ENCODE peak calls at places on chromosomes 11 and 22, in five cellular contexts. R is SK-N-SH, K is A549, S is HepG2, T is GM23338. N is an unnamed sample.

GRCh38 chr11:74057251-74058151 is 48.6 kb upstream of the UCP3 start:
- DNase-seq in T (no peak), R (no peak), S (peak; percentile 9), K (no peak), N (no peak)

GRCh38 chr22:48576333-48577013 is 1251.2 kb downstream of the BRD1 start:
- DNase-seq in K (no peak), T (peak; percentile 32), R (peak; percentile 88), S (no peak), N (no peak)

GRCh38 chr11:123052884-123053721 is 8.8 kb downstream of the HSPA8 start:
- DNase-seq in R (no peak), K (no peak), T (no peak), S (no peak), N (no peak)

GRCh38 chr22:42397332-42398246 is 34.6 kb downstream of the NFAM1 start:
- DNase-seq in K (no peak), T (no peak), S (no peak), R (no peak), N (no peak)

GRCh38 chr11:75576445-75577049 is 14.5 kb downstream of the SERPINH1 start:
- DNase-seq in S (no peak), R (no peak), T (peak; percentile 75), K (peak; percentile 70), N (peak; percentile 63)

GRCh38 chr22:26642465-26643367 is 14.7 kb upstream of the MIAT start:
- DNase-seq in S (no peak), T (peak; percentile 71), K (no peak), R (no peak), N (no peak)

GRCh38 chr11:35553831-35554230 is 28.4 kb upstream of the PAMR1 start:
- DNase-seq in S (no peak), R (no peak), K (peak; percentile 2), T (no peak), N (no peak)

GRCh38 chr11:103887001-103887680 is 149.3 kb upstream of the DDI1 start:
- DNase-seq in S (no peak), R (no peak), K (no peak), T (no peak), N (no peak)

GRCh38 chr22:43550024-43550620 is 138.3 kb downstream of the MPPED1 start:
- DNase-seq in S (no peak), K (no peak), R (no peak), T (no peak), N (no peak)

GRCh38 chr11:102900346-102900745 is 25.6 kb upstream of the MMP12 start:
- DNase-seq in S (no peak), T (no peak), R (no peak), K (no peak), N (no peak)

GRCh38 chr22:48779211-48779643 is 1048.4 kb downstream of the BRD1 start:
- DNase-seq in S (no peak), R (no peak), K (no peak), T (no peak), N (no peak)

GRCh38 chr11:40306938-40307548 is 1152.4 kb downstream of the LRRC4C start:
- DNase-seq in K (peak; percentile 49), S (peak; percentile 10), T (peak; percentile 74), R (peak; percentile 60), N (peak; percentile 10)

GRCh38 chr11:62124186-62125113 is 639 bp downstream of the INCENP start:
- DNase-seq in S (peak; percentile 37), K (no peak), R (peak; percentile 69), T (peak; percentile 39), N (peak; percentile 35)

GRCh38 chr11:67665537-67666302 is 8.7 kb downstream of the ALDH3B2 start:
- DNase-seq in T (no peak), R (peak; percentile 48), K (peak; percentile 46), S (no peak), N (no peak)

GRCh38 chr11:125075242-125075625 is 12.1 kb downstream of the SLC37A2 start:
- DNase-seq in K (no peak), R (no peak), T (no peak), S (no peak), N (no peak)

GRCh38 chr22:35198738-35199137 is 58.6 kb upstream of the HMGXB4 start:
- DNase-seq in T (no peak), S (no peak), R (no peak), K (no peak), N (no peak)

GRCh38 chr11:19187880-19188279 is 13.9 kb downstream of the CSRP3 start:
- DNase-seq in T (no peak), K (no peak), S (peak; percentile 46), R (no peak), N (no peak)

GRCh38 chr11:12789574-12789973 is 115.4 kb downstream of the TEAD1 start:
- DNase-seq in S (no peak), R (no peak), K (no peak), T (no peak), N (no peak)

GRCh38 chr11:36215688-36216050 is 73.6 kb downstream of the COMMD9 start:
- DNase-seq in K (no peak), R (no peak), S (no peak), T (no peak), N (no peak)

GRCh38 chr22:43275545-43275981 is 67.6 kb downstream of the SCUBE1 start:
- DNase-seq in S (peak; percentile 41), K (no peak), R (no peak), T (peak; percentile 58), N (peak; percentile 94)

GRCh38 chr22:31099841-31100761 is 7.3 kb downstream of the SELENOM start:
- DNase-seq in T (no peak), R (no peak), S (no peak), K (no peak), N (no peak)

GRCh38 chr11:57359396-57359795 is 21.2 kb downstream of the P2RX3 start:
- DNase-seq in R (no peak), K (no peak), T (no peak), S (no peak), N (no peak)

GRCh38 chr22:46931414-46931813 is 169.0 kb downstream of the TBC1D22A start:
- DNase-seq in K (peak; percentile 31), R (no peak), S (no peak), T (peak; percentile 51), N (no peak)

GRCh38 chr22:25281675-25282345 is 62.4 kb downstream of the CRYBB2 start:
- DNase-seq in S (no peak), K (no peak), T (peak; percentile 78), R (no peak), N (peak; percentile 28)

GRCh38 chr22:35477911-35478582 is 62.6 kb upstream of the RASD2 start:
- DNase-seq in S (no peak), K (peak; percentile 70), T (no peak), R (peak; percentile 56), N (peak; percentile 84)

GRCh38 chr11:77111277-77111676 is 8.6 kb downstream of the OMP start:
- DNase-seq in S (no peak), T (no peak), R (no peak), K (no peak), N (no peak)

GRCh38 chr11:77110836-77111235 is 8.2 kb downstream of the OMP start:
- DNase-seq in S (no peak), R (no peak), T (no peak), K (no peak), N (no peak)

GRCh38 chr11:77108436-77108835 is 5.8 kb downstream of the OMP start:
- DNase-seq in K (no peak), R (no peak), T (no peak), S (no peak), N (no peak)

GRCh38 chr11:77107950-77108349 is 5.3 kb downstream of the OMP start:
- DNase-seq in K (peak; percentile 73), T (no peak), S (peak; percentile 60), R (no peak), N (no peak)

GRCh38 chr11:77109236-77110019 is 6.8 kb downstream of the OMP start:
- DNase-seq in T (no peak), S (no peak), K (no peak), R (no peak), N (no peak)
- TF ChIP-seq REST in T (no peak), S (no peak), K (no peak), R (no peak), N (no peak)

GRCh38 chr11:86041975-86042378 is 26.9 kb downstream of the PICALM start:
- DNase-seq in S (peak; percentile 77), T (peak; percentile 95), K (peak; percentile 85), R (peak; percentile 68), N (peak; percentile 63)
- TF ChIP-seq REST in S (no peak), T (no peak), K (no peak), R (no peak), N (no peak)

GRCh38 chr11:9266132-9266736 is 1.1 kb upstream of the DENND5A start:
- DNase-seq in T (no peak), S (peak; percentile 66), R (no peak), K (no peak), N (no peak)

GRCh38 chr11:9264381-9265210 is 554 bp downstream of the DENND5A start:
- DNase-seq in K (peak; percentile 47), S (no peak), R (peak; percentile 60), T (peak; percentile 44), N (peak; percentile 95)

GRCh38 chr11:9266926-9267325 is 1.8 kb upstream of the DENND5A start:
- DNase-seq in R (no peak), T (no peak), S (no peak), K (no peak), N (no peak)

GRCh38 chr11:9265211-9266131 is at the start of gene DENND5A:
- DNase-seq in R (peak; percentile 100), S (peak; percentile 80), T (peak; percentile 93), K (peak; percentile 86), N (peak; percentile 68)

DNA sequence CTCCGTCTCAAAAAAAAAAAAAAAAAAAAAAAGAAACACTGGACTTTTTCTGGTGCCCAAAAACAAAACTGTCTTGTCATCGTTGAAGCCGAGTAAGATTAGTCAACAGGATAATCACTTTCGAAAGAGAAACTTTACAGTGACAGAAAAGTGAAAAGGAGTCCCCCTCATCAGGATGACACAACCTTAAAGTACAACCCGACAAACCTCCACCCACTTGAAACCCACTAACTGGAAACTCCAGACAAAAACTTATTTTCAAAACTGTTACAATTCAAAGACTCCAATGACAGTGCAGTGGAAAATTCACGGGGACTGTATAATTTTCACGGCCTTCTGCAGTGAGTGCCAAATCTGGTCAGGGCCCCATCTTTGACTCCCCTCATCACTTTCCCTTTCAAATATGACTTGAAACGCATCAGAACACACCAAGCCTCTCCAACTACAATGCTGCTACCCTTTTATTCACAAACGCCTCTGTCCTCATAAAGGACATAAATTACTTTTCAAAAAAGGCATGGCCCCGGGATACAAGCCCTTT is 1.2 kb downstream of the DENND5A start:
- DNase-seq in S (peak; percentile 43), T (no peak), K (peak; percentile 22), R (peak; percentile 39), N (peak; percentile 45)
- TF ChIP-seq REST in S (no peak), T (no peak), K (no peak), R (no peak), N (no peak)

DNA sequence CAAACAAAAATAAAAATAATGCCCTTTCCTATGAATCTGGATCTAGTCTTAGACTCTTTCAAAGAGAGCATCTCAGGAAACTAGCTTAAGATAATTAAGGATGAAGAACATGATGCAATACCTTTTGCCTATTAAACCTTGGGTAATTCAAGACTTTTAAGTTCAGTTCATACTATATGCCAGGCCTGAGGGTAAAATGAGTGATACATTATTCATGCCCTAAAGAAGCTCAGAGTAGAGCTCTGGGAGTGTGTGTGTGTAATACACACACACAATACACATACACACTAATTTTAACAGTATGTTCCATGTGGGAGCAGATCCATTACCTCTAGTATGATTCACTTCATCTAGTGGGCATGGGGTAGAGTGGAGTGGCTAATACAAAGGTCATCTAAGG is 651.4 kb upstream of the CHORDC1 start:
- DNase-seq in T (no peak), S (no peak), R (no peak), K (no peak), N (no peak)
- TF ChIP-seq REST in T (no peak), S (no peak), R (no peak), K (no peak), N (no peak)

GRCh38 chr11:66044757-66045156 is 4.2 kb downstream of the GAL3ST3 start:
- DNase-seq in R (no peak), K (no peak), T (no peak), S (no peak), N (no peak)
- TF ChIP-seq REST in R (no peak), K (no peak), T (no peak), S (no peak), N (no peak)

GRCh38 chr11:121293276-121293569 is 652 bp downstream of the SC5D start:
- DNase-seq in S (peak; percentile 12), T (no peak), K (no peak), R (no peak), N (no peak)
- TF ChIP-seq REST in S (no peak), T (no peak), K (no peak), R (no peak), N (no peak)

N was measured in HL-60.